ENCODE peak calls at places on chromosomes 1 and 21, in nine cellular contexts. One of them, this sample, is unnamed.

GRCh38 chr1:204821476-204821875 is 49.2 kb upstream of the NFASC start:
- DNase-seq in lower lobe of right lung: no peak
- DNase-seq in omental fat pad: no peak
- DNase-seq in HFFc6: no peak
- DNase-seq in epithelial cell of esophagus: no peak
- DNase-seq in GM10248: no peak
- DNase-seq in esophagus squamous epithelium: no peak
- DNase-seq in mammary epithelial cell: no peak
- DNase-seq in WTC11: no peak
- DNase-seq in this sample: no peak

GRCh38 chr21:44548922-44549321 is 2.4 kb downstream of the KRTAP10-2 start:
- DNase-seq in esophagus squamous epithelium: no peak
- DNase-seq in epithelial cell of esophagus: peak; percentile 5
- DNase-seq in omental fat pad: no peak
- DNase-seq in lower lobe of right lung: no peak
- DNase-seq in mammary epithelial cell: no peak
- DNase-seq in HFFc6: no peak
- DNase-seq in WTC11: no peak
- DNase-seq in GM10248: no peak
- DNase-seq in this sample: no peak

GRCh38 chr21:41961282-41961701 is 7.5 kb upstream of the C2CD2 start:
- DNase-seq in omental fat pad: no peak
- DNase-seq in epithelial cell of esophagus: peak; percentile 28
- DNase-seq in HFFc6: no peak
- DNase-seq in GM10248: no peak
- DNase-seq in WTC11: no peak
- DNase-seq in mammary epithelial cell: no peak
- DNase-seq in esophagus squamous epithelium: no peak
- DNase-seq in lower lobe of right lung: no peak
- DNase-seq in this sample: peak; percentile 11

GRCh38 chr1:183892351-183892793 is 87.5 kb downstream of the RGL1 start:
- DNase-seq in WTC11: no peak
- DNase-seq in epithelial cell of esophagus: peak; percentile 64
- DNase-seq in lower lobe of right lung: no peak
- DNase-seq in omental fat pad: no peak
- DNase-seq in GM10248: no peak
- DNase-seq in esophagus squamous epithelium: no peak
- DNase-seq in mammary epithelial cell: no peak
- DNase-seq in HFFc6: no peak
- DNase-seq in this sample: no peak

GRCh38 chr21:45278156-45278911 is 9.4 kb downstream of the POFUT2 start:
- DNase-seq in mammary epithelial cell: no peak
- DNase-seq in WTC11: no peak
- DNase-seq in lower lobe of right lung: peak; percentile 16
- DNase-seq in GM10248: no peak
- DNase-seq in omental fat pad: no peak
- DNase-seq in epithelial cell of esophagus: no peak
- DNase-seq in esophagus squamous epithelium: no peak
- DNase-seq in HFFc6: no peak
- DNase-seq in this sample: no peak

GRCh38 chr1:15246960-15247614 is at the start of gene FHAD1:
- DNase-seq in epithelial cell of esophagus: peak; percentile 57
- DNase-seq in HFFc6: peak; percentile 8
- DNase-seq in WTC11: peak; percentile 86
- DNase-seq in esophagus squamous epithelium: no peak
- DNase-seq in GM10248: peak; percentile 75
- DNase-seq in mammary epithelial cell: peak; percentile 62
- DNase-seq in lower lobe of right lung: peak; percentile 84
- DNase-seq in omental fat pad: no peak
- DNase-seq in this sample: peak; percentile 85

GRCh38 chr1:29736582-29737188 is 500.4 kb downstream of the PTPRU start:
- DNase-seq in epithelial cell of esophagus: peak; percentile 72
- DNase-seq in mammary epithelial cell: peak; percentile 24
- DNase-seq in omental fat pad: no peak
- DNase-seq in WTC11: peak; percentile 62
- DNase-seq in esophagus squamous epithelium: no peak
- DNase-seq in GM10248: no peak
- DNase-seq in lower lobe of right lung: no peak
- DNase-seq in HFFc6: peak; percentile 41
- DNase-seq in this sample: no peak

GRCh38 chr1:41495171-41495948 is 10.9 kb upstream of the EDN2 start:
- DNase-seq in epithelial cell of esophagus: peak; percentile 54
- DNase-seq in mammary epithelial cell: no peak
- DNase-seq in WTC11: peak; percentile 63
- DNase-seq in omental fat pad: no peak
- DNase-seq in esophagus squamous epithelium: no peak
- DNase-seq in lower lobe of right lung: peak; percentile 42
- DNase-seq in HFFc6: no peak
- DNase-seq in GM10248: no peak
- DNase-seq in this sample: no peak

GRCh38 chr1:38992450-38993111 is 1.5 kb downstream of the AKIRIN1 start:
- DNase-seq in HFFc6: no peak
- DNase-seq in WTC11: no peak
- DNase-seq in omental fat pad: no peak
- DNase-seq in esophagus squamous epithelium: no peak
- DNase-seq in mammary epithelial cell: no peak
- DNase-seq in GM10248: peak; percentile 27
- DNase-seq in epithelial cell of esophagus: no peak
- DNase-seq in lower lobe of right lung: no peak
- DNase-seq in this sample: no peak

GRCh38 chr1:38990401-38990745 is 703 bp upstream of the AKIRIN1 start:
- DNase-seq in GM10248: no peak
- DNase-seq in WTC11: no peak
- DNase-seq in mammary epithelial cell: peak; percentile 11
- DNase-seq in esophagus squamous epithelium: no peak
- DNase-seq in HFFc6: peak; percentile 18
- DNase-seq in epithelial cell of esophagus: peak; percentile 20
- DNase-seq in omental fat pad: no peak
- DNase-seq in lower lobe of right lung: no peak
- DNase-seq in this sample: no peak

GRCh38 chr1:38989979-38990378 is 1.1 kb upstream of the AKIRIN1 start:
- DNase-seq in esophagus squamous epithelium: no peak
- DNase-seq in lower lobe of right lung: no peak
- DNase-seq in mammary epithelial cell: no peak
- DNase-seq in epithelial cell of esophagus: no peak
- DNase-seq in WTC11: no peak
- DNase-seq in GM10248: no peak
- DNase-seq in omental fat pad: no peak
- DNase-seq in HFFc6: no peak
- DNase-seq in this sample: no peak

GRCh38 chr1:38991638-38992449 is 768 bp downstream of the AKIRIN1 start:
- DNase-seq in GM10248: no peak
- DNase-seq in lower lobe of right lung: peak; percentile 48
- DNase-seq in WTC11: peak; percentile 45
- DNase-seq in mammary epithelial cell: peak; percentile 21
- DNase-seq in omental fat pad: no peak
- DNase-seq in epithelial cell of esophagus: peak; percentile 21
- DNase-seq in esophagus squamous epithelium: no peak
- DNase-seq in HFFc6: peak; percentile 21
- DNase-seq in this sample: no peak

DNA sequence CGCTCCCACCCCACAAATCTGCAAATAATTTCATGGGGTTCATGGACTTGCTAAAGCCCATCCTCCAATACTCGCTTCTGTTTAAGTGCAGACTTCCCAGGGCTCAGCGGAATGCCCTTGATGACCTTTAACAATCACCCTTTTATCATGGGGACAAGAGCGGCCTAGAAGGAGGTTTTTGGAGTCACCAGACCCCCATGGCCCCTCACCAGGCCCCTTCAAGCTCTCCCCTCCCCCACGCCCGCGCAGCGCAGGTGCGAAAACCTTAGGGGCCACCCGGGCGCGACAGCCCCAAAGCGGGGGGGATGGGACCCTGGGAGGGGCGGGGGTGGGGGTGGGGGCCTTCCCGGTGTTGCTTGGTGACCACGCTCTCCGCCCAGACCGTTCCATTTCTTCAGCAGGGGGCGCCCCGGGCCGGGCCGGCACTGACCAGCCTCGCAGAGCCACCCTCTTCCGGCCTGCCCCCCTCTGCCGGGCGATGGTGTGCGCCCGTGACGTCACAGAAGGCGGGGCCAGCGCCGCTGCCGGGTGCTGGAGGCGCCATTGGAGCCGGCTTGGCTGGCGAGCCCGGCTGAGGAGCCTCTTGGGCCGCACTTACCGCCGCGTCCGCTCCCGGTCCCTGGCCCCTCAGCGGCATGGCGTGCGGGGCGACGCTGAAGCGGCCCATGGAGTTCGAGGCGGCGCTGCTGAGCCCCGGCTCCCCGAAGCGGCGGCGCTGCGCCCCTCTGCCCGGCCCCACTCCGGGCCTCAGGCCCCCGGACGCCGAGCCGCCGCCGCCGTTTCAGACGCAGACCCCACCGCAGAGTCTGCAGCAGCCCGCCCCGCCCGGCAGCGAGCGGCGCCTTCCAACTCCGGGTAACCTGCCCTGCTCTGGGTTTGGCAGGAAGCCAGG is at the start of gene AKIRIN1:
- DNase-seq in lower lobe of right lung: peak; percentile 99
- DNase-seq in esophagus squamous epithelium: peak; percentile 75
- DNase-seq in omental fat pad: peak; percentile 95
- DNase-seq in mammary epithelial cell: peak; percentile 94
- DNase-seq in WTC11: peak; percentile 100
- DNase-seq in GM10248: peak; percentile 99
- DNase-seq in epithelial cell of esophagus: peak; percentile 96
- DNase-seq in HFFc6: peak; percentile 98
- DNase-seq in this sample: peak; percentile 100
- TF ChIP-seq CTCF in lower lobe of right lung: peak; percentile 51
- TF ChIP-seq CTCF in esophagus squamous epithelium: peak; percentile 25
- TF ChIP-seq CTCF in omental fat pad: no peak
- TF ChIP-seq CTCF in mammary epithelial cell: no peak
- TF ChIP-seq CTCF in WTC11: no peak
- TF ChIP-seq CTCF in GM10248: no peak
- TF ChIP-seq CTCF in epithelial cell of esophagus: no peak
- TF ChIP-seq CTCF in HFFc6: peak; percentile 77
- TF ChIP-seq CTCF in this sample: no peak

GRCh38 chr1:110551278-110551809 is 32.4 kb upstream of the KCNA10 start:
- DNase-seq in esophagus squamous epithelium: no peak
- DNase-seq in mammary epithelial cell: no peak
- DNase-seq in HFFc6: no peak
- DNase-seq in GM10248: no peak
- DNase-seq in epithelial cell of esophagus: no peak
- DNase-seq in omental fat pad: no peak
- DNase-seq in lower lobe of right lung: no peak
- DNase-seq in WTC11: no peak
- DNase-seq in this sample: no peak

GRCh38 chr1:110555807-110556470 is 37.0 kb upstream of the KCNA10 start:
- DNase-seq in omental fat pad: no peak
- DNase-seq in HFFc6: no peak
- DNase-seq in GM10248: no peak
- DNase-seq in lower lobe of right lung: no peak
- DNase-seq in epithelial cell of esophagus: no peak
- DNase-seq in esophagus squamous epithelium: no peak
- DNase-seq in WTC11: no peak
- DNase-seq in mammary epithelial cell: no peak
- DNase-seq in this sample: peak; percentile 23

GRCh38 chr1:110557481-110557880 is 38.5 kb upstream of the KCNA10 start:
- DNase-seq in WTC11: no peak
- DNase-seq in epithelial cell of esophagus: no peak
- DNase-seq in HFFc6: no peak
- DNase-seq in lower lobe of right lung: no peak
- DNase-seq in omental fat pad: no peak
- DNase-seq in GM10248: no peak
- DNase-seq in esophagus squamous epithelium: no peak
- DNase-seq in mammary epithelial cell: no peak
- DNase-seq in this sample: no peak

GRCh38 chr1:110556471-110556807 is 37.5 kb upstream of the KCNA10 start:
- DNase-seq in esophagus squamous epithelium: no peak
- DNase-seq in GM10248: no peak
- DNase-seq in HFFc6: no peak
- DNase-seq in WTC11: no peak
- DNase-seq in omental fat pad: no peak
- DNase-seq in mammary epithelial cell: no peak
- DNase-seq in epithelial cell of esophagus: no peak
- DNase-seq in lower lobe of right lung: no peak
- DNase-seq in this sample: peak; percentile 23

DNA sequence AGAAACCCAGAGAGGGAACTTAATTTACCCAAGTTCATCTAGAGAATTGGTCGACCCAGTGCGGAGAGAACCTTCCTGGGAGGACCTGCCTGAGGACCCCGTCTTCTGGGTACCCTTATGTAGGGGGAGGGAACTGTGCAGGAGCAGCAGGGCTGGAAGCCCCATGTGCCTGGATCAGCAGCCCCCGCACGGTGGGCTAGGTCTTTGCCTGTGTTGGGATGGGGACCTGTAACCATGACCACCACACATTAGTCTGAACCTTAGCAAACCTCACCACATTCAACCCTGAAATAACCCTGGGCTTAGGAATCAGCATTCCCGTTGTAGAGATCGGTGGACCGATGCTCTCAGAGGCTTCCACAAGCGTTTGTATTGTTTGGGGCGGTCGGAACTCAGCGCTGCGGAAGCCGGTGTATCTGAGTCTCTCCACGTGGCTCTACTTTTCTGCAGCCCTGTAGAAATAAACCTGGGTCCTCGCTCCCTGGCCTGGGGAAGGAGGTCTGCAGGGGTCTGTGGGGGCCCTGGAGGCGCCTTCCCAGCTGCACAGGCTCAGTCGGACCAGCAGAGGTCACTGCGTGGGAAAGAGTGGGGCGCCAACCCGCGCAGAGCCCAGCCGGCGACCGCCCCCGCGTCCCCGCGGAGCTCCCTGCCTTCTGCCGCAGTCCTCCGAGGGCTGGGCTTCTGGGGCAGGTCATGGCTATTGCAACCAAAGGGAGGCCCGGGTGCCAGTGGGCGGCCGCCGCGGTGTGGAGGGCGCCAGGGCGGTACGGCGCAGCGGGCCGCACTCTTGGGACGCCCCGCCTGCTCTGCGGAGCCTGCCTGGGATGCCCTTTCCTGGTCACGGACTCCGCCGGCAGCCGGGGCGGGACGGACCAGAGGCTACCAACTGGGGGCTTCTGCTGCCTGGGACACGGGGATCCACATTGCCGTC is 36.2 kb upstream of the KCNA10 start:
- DNase-seq in GM10248: peak; percentile 78
- DNase-seq in mammary epithelial cell: no peak
- DNase-seq in esophagus squamous epithelium: no peak
- DNase-seq in omental fat pad: no peak
- DNase-seq in WTC11: peak; percentile 73
- DNase-seq in lower lobe of right lung: peak; percentile 65
- DNase-seq in HFFc6: no peak
- DNase-seq in epithelial cell of esophagus: peak; percentile 14
- DNase-seq in this sample: peak; percentile 79
- TF ChIP-seq CTCF in GM10248: peak; percentile 63
- TF ChIP-seq CTCF in mammary epithelial cell: peak; percentile 27
- TF ChIP-seq CTCF in esophagus squamous epithelium: peak; percentile 66
- TF ChIP-seq CTCF in omental fat pad: no peak
- TF ChIP-seq CTCF in WTC11: peak; percentile 59
- TF ChIP-seq CTCF in lower lobe of right lung: peak; percentile 74
- TF ChIP-seq CTCF in HFFc6: peak; percentile 75
- TF ChIP-seq CTCF in epithelial cell of esophagus: peak; percentile 29
- TF ChIP-seq CTCF in this sample: peak; percentile 64

DNA sequence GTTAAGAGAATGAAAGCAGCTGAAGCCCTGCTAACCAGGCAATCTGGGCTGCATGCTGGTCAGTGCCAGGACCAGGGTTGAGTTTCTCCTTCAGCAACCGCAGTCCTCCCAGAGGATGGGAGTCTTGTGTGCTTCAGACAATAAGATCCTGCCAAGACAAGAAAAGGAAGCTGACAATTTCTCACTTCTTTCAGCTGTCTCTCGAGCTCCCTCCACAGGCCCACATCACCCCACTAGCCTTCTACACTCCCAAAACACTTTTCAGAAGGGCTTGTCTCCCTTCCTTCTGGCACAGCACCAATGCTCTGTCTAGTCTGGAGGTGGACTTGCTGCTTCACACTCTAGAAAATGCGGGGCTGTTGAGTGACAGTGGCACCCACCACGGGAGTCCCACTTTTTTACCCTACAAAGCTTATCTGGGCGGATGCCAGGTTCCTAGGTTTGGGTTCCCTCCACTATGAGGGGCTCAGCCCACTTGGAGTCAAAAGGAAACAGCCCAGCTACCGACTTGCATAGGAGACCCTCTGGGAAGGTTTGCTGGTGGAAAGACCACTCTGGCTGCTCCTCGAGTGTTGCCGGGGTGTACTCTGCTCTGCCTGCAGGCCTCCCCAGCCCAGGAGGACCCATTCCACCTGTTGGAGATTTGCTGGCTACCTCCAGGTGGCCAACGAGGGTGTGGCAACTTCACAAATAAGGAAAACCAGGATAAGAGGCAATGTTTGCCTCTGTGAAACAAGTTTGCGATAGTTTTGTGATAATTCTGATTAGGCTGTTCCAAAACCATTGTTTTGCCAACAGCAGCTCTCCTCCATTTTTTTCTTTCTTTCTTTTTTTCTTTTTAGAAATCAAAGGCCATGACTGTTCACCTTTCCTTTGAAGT is 68.9 kb downstream of the TENT5C start:
- DNase-seq in esophagus squamous epithelium: no peak
- DNase-seq in epithelial cell of esophagus: peak; percentile 48
- DNase-seq in HFFc6: no peak
- DNase-seq in lower lobe of right lung: no peak
- DNase-seq in mammary epithelial cell: no peak
- DNase-seq in GM10248: peak; percentile 75
- DNase-seq in WTC11: no peak
- DNase-seq in omental fat pad: no peak
- DNase-seq in this sample: peak; percentile 76
- TF ChIP-seq CTCF in esophagus squamous epithelium: no peak
- TF ChIP-seq CTCF in epithelial cell of esophagus: peak; percentile 57
- TF ChIP-seq CTCF in HFFc6: peak; percentile 42
- TF ChIP-seq CTCF in lower lobe of right lung: peak; percentile 41
- TF ChIP-seq CTCF in mammary epithelial cell: peak; percentile 20
- TF ChIP-seq CTCF in GM10248: peak; percentile 74
- TF ChIP-seq CTCF in WTC11: no peak
- TF ChIP-seq CTCF in omental fat pad: no peak
- TF ChIP-seq CTCF in this sample: peak; percentile 43

DNA sequence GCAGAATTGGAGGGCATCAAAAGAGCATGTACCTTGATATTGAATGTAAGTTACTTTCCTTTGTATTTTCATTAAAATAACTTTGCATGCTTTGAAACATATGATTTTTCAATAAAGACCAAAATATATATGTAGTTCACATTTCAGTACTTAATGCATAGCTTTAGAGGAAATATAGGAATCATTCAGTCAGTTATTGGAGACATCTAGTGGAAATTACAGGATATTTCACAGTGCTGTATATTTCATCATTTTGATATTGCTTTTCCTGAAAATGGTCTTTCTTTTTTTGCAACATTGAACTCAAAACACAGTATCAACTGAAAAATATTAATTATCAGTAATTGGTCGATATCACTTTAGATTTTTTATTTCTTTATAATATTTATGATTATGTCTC is 375.8 kb downstream of the NCAM2 start:
- DNase-seq in mammary epithelial cell: no peak
- DNase-seq in omental fat pad: no peak
- DNase-seq in lower lobe of right lung: no peak
- DNase-seq in WTC11: no peak
- DNase-seq in epithelial cell of esophagus: no peak
- DNase-seq in esophagus squamous epithelium: no peak
- DNase-seq in GM10248: no peak
- DNase-seq in HFFc6: no peak
- DNase-seq in this sample: no peak
- TF ChIP-seq CTCF in mammary epithelial cell: no peak
- TF ChIP-seq CTCF in omental fat pad: no peak
- TF ChIP-seq CTCF in lower lobe of right lung: no peak
- TF ChIP-seq CTCF in WTC11: no peak
- TF ChIP-seq CTCF in epithelial cell of esophagus: no peak
- TF ChIP-seq CTCF in esophagus squamous epithelium: no peak
- TF ChIP-seq CTCF in GM10248: no peak
- TF ChIP-seq CTCF in HFFc6: peak; percentile 71
- TF ChIP-seq CTCF in this sample: no peak

This sample was measured in GM13976.